ENCODE peak calls at places on chromosomes 12 and 14, in five cellular contexts. One of them, this sample, is unnamed.

GRCh38 chr14:74249433-74250375 is 10.5 kb downstream of the VSX2 start:
- DNase-seq in fibroblast of the aortic adventitia: no peak
- DNase-seq in foreskin fibroblast: no peak
- DNase-seq in sigmoid colon: no peak
- DNase-seq in lower leg skin: no peak
- DNase-seq in this sample: no peak

GRCh38 chr12:96294831-96295230 is 100.7 kb downstream of the ELK3 start:
- DNase-seq in fibroblast of the aortic adventitia: peak
- DNase-seq in foreskin fibroblast: no peak
- DNase-seq in sigmoid colon: no peak
- DNase-seq in lower leg skin: no peak
- DNase-seq in this sample: no peak

GRCh38 chr14:90778468-90779255 is 37.6 kb downstream of the TTC7B start:
- DNase-seq in fibroblast of the aortic adventitia: no peak
- DNase-seq in foreskin fibroblast: no peak
- DNase-seq in sigmoid colon: no peak
- DNase-seq in lower leg skin: no peak
- DNase-seq in this sample: no peak

GRCh38 chr12:75563351-75563750 is 51.9 kb upstream of the KRR1 start:
- DNase-seq in fibroblast of the aortic adventitia: no peak
- DNase-seq in foreskin fibroblast: no peak
- DNase-seq in sigmoid colon: no peak
- DNase-seq in lower leg skin: no peak
- DNase-seq in this sample: no peak

GRCh38 chr12:110141389-110141788 is 17.2 kb downstream of the IFT81 start:
- DNase-seq in fibroblast of the aortic adventitia: peak
- DNase-seq in foreskin fibroblast: peak
- DNase-seq in sigmoid colon: peak
- DNase-seq in lower leg skin: peak
- DNase-seq in this sample: no peak

GRCh38 chr12:13074396-13075113 is 28.9 kb downstream of the GSG1 start:
- DNase-seq in fibroblast of the aortic adventitia: peak
- DNase-seq in foreskin fibroblast: no peak
- DNase-seq in sigmoid colon: no peak
- DNase-seq in lower leg skin: no peak
- DNase-seq in this sample: no peak

GRCh38 chr12:32679910-32680217 is 763 bp downstream of the DNM1L start:
- DNase-seq in fibroblast of the aortic adventitia: peak
- DNase-seq in foreskin fibroblast: no peak
- DNase-seq in sigmoid colon: no peak
- DNase-seq in lower leg skin: no peak
- DNase-seq in this sample: no peak

GRCh38 chr12:69275471-69275891 is 36.1 kb downstream of the CPSF6 start:
- DNase-seq in fibroblast of the aortic adventitia: peak
- DNase-seq in foreskin fibroblast: no peak
- DNase-seq in sigmoid colon: no peak
- DNase-seq in lower leg skin: no peak
- DNase-seq in this sample: no peak

GRCh38 chr14:93981874-93982683 is 5.7 kb upstream of the ASB2 start:
- DNase-seq in fibroblast of the aortic adventitia: no peak
- DNase-seq in foreskin fibroblast: no peak
- DNase-seq in sigmoid colon: no peak
- DNase-seq in lower leg skin: no peak
- DNase-seq in this sample: no peak

GRCh38 chr14:57657487-57657886 is 163.8 kb upstream of the CCDC198 start:
- DNase-seq in fibroblast of the aortic adventitia: no peak
- DNase-seq in foreskin fibroblast: no peak
- DNase-seq in sigmoid colon: no peak
- DNase-seq in lower leg skin: no peak
- DNase-seq in this sample: peak

GRCh38 chr12:76422154-76422877 is 74.1 kb upstream of the BBS10 start:
- DNase-seq in fibroblast of the aortic adventitia: no peak
- DNase-seq in foreskin fibroblast: no peak
- DNase-seq in sigmoid colon: no peak
- DNase-seq in lower leg skin: no peak
- DNase-seq in this sample: peak

GRCh38 chr12:54329756-54330155 is 4.8 kb downstream of the COPZ1 start:
- DNase-seq in fibroblast of the aortic adventitia: no peak
- DNase-seq in foreskin fibroblast: no peak
- DNase-seq in sigmoid colon: no peak
- DNase-seq in lower leg skin: no peak
- DNase-seq in this sample: no peak

GRCh38 chr14:75216427-75217006 is 40.1 kb upstream of the TMED10 start:
- DNase-seq in fibroblast of the aortic adventitia: no peak
- DNase-seq in foreskin fibroblast: no peak
- DNase-seq in sigmoid colon: no peak
- DNase-seq in lower leg skin: no peak
- DNase-seq in this sample: no peak

GRCh38 chr12:102351326-102351725 is 129.0 kb downstream of the IGF1 start:
- DNase-seq in fibroblast of the aortic adventitia: no peak
- DNase-seq in foreskin fibroblast: no peak
- DNase-seq in sigmoid colon: no peak
- DNase-seq in lower leg skin: no peak
- DNase-seq in this sample: no peak

GRCh38 chr14:68359862-68360552 is 432.9 kb downstream of the ZFP36L1 start:
- DNase-seq in fibroblast of the aortic adventitia: peak
- DNase-seq in foreskin fibroblast: no peak
- DNase-seq in sigmoid colon: peak
- DNase-seq in lower leg skin: peak
- DNase-seq in this sample: peak

GRCh38 chr14:59293934-59294661 is 105.6 kb downstream of the DAAM1 start:
- DNase-seq in fibroblast of the aortic adventitia: peak
- DNase-seq in foreskin fibroblast: no peak
- DNase-seq in sigmoid colon: no peak
- DNase-seq in lower leg skin: no peak
- DNase-seq in this sample: no peak

GRCh38 chr14:35304812-35305462 is 12.8 kb downstream of the PSMA6 start:
- DNase-seq in fibroblast of the aortic adventitia: no peak
- DNase-seq in foreskin fibroblast: no peak
- DNase-seq in sigmoid colon: no peak
- DNase-seq in lower leg skin: no peak
- DNase-seq in this sample: no peak

GRCh38 chr14:95765016-95765415 is 51.1 kb upstream of the TCL1A start:
- DNase-seq in fibroblast of the aortic adventitia: no peak
- DNase-seq in foreskin fibroblast: no peak
- DNase-seq in sigmoid colon: no peak
- DNase-seq in lower leg skin: no peak
- DNase-seq in this sample: no peak

GRCh38 chr12:53577941-53578352 is 48.2 kb downstream of the ATF7 start:
- DNase-seq in fibroblast of the aortic adventitia: no peak
- DNase-seq in foreskin fibroblast: no peak
- DNase-seq in sigmoid colon: no peak
- DNase-seq in lower leg skin: no peak
- DNase-seq in this sample: no peak

GRCh38 chr12:46332260-46332659 is 40.3 kb downstream of the SLC38A2 start:
- DNase-seq in fibroblast of the aortic adventitia: no peak
- DNase-seq in foreskin fibroblast: peak
- DNase-seq in sigmoid colon: no peak
- DNase-seq in lower leg skin: no peak
- DNase-seq in this sample: peak

GRCh38 chr12:64792128-64792527 is 32.3 kb upstream of the TBC1D30 start:
- DNase-seq in fibroblast of the aortic adventitia: no peak
- DNase-seq in foreskin fibroblast: no peak
- DNase-seq in sigmoid colon: no peak
- DNase-seq in lower leg skin: no peak
- DNase-seq in this sample: no peak

GRCh38 chr12:124636138-124636968 is 68.9 kb upstream of the NCOR2 start:
- DNase-seq in fibroblast of the aortic adventitia: peak
- DNase-seq in foreskin fibroblast: peak
- DNase-seq in sigmoid colon: peak
- DNase-seq in lower leg skin: peak
- DNase-seq in this sample: peak

GRCh38 chr12:110555509-110556406 is 27.4 kb downstream of the PPTC7 start:
- DNase-seq in fibroblast of the aortic adventitia: peak
- DNase-seq in foreskin fibroblast: peak
- DNase-seq in sigmoid colon: no peak
- DNase-seq in lower leg skin: no peak
- DNase-seq in this sample: no peak

GRCh38 chr12:96807741-96808140 is 99.3 kb upstream of the NEDD1 start:
- DNase-seq in fibroblast of the aortic adventitia: no peak
- DNase-seq in foreskin fibroblast: no peak
- DNase-seq in sigmoid colon: no peak
- DNase-seq in lower leg skin: no peak
- DNase-seq in this sample: no peak

GRCh38 chr14:73245401-73246325 is 8.4 kb downstream of the PAPLN start:
- DNase-seq in fibroblast of the aortic adventitia: peak
- DNase-seq in foreskin fibroblast: peak
- DNase-seq in sigmoid colon: no peak
- DNase-seq in lower leg skin: no peak
- DNase-seq in this sample: no peak

DNA sequence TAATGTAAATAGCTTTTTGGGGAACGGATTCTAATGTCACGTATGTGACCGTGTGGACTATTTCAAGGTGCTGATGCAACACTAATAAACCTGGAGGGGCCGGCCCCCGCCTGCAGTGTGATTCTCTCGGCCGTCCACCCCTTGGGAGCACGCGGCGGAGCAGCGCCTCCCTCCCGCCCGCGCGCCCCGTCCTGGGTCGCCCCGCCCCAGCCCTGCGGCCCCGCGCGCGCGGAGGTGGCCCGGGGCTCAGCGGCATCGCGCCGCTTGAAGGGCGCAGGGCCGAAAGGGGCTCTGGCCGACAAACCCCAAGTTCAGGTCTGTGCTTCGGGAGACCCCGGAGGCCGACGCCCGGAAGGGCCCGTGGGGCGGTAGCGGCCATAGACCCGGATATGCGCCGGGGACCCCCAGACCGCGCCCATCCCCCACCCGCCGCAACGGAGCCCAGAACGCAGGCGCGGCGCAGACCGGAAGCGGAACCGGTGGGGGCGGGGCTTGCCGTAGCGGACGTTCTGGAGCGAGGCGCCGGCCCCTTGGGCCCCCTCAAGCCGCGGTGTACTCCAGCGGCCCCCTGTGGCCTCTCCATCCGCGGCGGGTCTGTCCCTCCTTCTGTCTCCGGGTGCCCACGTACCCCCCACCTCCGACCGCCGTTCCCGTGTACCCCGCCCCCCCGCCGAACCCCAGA is at the start of gene TEX22:
- DNase-seq in fibroblast of the aortic adventitia: peak
- DNase-seq in foreskin fibroblast: peak
- DNase-seq in sigmoid colon: peak
- DNase-seq in lower leg skin: peak
- DNase-seq in this sample: no peak
- TF ChIP-seq CTCF in fibroblast of the aortic adventitia: no peak
- TF ChIP-seq CTCF in foreskin fibroblast: no peak
- TF ChIP-seq CTCF in sigmoid colon: peak
- TF ChIP-seq CTCF in lower leg skin: no peak
- TF ChIP-seq CTCF in this sample: peak

GRCh38 chr12:55724940-55725309 is 3.9 kb downstream of the CD63 start:
- DNase-seq in fibroblast of the aortic adventitia: no peak
- DNase-seq in foreskin fibroblast: no peak
- DNase-seq in sigmoid colon: peak
- DNase-seq in lower leg skin: no peak
- DNase-seq in this sample: no peak
- TF ChIP-seq CTCF in fibroblast of the aortic adventitia: no peak
- TF ChIP-seq CTCF in foreskin fibroblast: no peak
- TF ChIP-seq CTCF in sigmoid colon: no peak
- TF ChIP-seq CTCF in lower leg skin: no peak
- TF ChIP-seq CTCF in this sample: no peak

GRCh38 chr12:120214626-120215356 is 13.9 kb upstream of the RPLP0 start:
- DNase-seq in fibroblast of the aortic adventitia: no peak
- DNase-seq in foreskin fibroblast: no peak
- DNase-seq in sigmoid colon: no peak
- DNase-seq in lower leg skin: no peak
- DNase-seq in this sample: no peak

GRCh38 chr12:120213758-120214157 is 12.8 kb upstream of the RPLP0 start:
- DNase-seq in fibroblast of the aortic adventitia: no peak
- DNase-seq in foreskin fibroblast: no peak
- DNase-seq in sigmoid colon: no peak
- DNase-seq in lower leg skin: no peak
- DNase-seq in this sample: no peak

GRCh38 chr12:120215766-120216735 is 15.1 kb upstream of the RPLP0 start:
- DNase-seq in fibroblast of the aortic adventitia: no peak
- DNase-seq in foreskin fibroblast: no peak
- DNase-seq in sigmoid colon: no peak
- DNase-seq in lower leg skin: no peak
- DNase-seq in this sample: no peak

GRCh38 chr12:120216742-120217595 is 16.1 kb upstream of the RPLP0 start:
- DNase-seq in fibroblast of the aortic adventitia: no peak
- DNase-seq in foreskin fibroblast: no peak
- DNase-seq in sigmoid colon: no peak
- DNase-seq in lower leg skin: no peak
- DNase-seq in this sample: no peak

GRCh38 chr12:120215357-120215735 is 14.4 kb upstream of the RPLP0 start:
- DNase-seq in fibroblast of the aortic adventitia: no peak
- DNase-seq in foreskin fibroblast: no peak
- DNase-seq in sigmoid colon: no peak
- DNase-seq in lower leg skin: no peak
- DNase-seq in this sample: no peak
- TF ChIP-seq CTCF in fibroblast of the aortic adventitia: no peak
- TF ChIP-seq CTCF in foreskin fibroblast: no peak
- TF ChIP-seq CTCF in sigmoid colon: no peak
- TF ChIP-seq CTCF in lower leg skin: no peak
- TF ChIP-seq CTCF in this sample: no peak

GRCh38 chr12:868722-869121 is 80.8 kb downstream of the RAD52 start:
- DNase-seq in fibroblast of the aortic adventitia: no peak
- DNase-seq in foreskin fibroblast: no peak
- DNase-seq in sigmoid colon: no peak
- DNase-seq in lower leg skin: no peak
- DNase-seq in this sample: no peak
- TF ChIP-seq CTCF in fibroblast of the aortic adventitia: no peak
- TF ChIP-seq CTCF in foreskin fibroblast: peak
- TF ChIP-seq CTCF in sigmoid colon: no peak
- TF ChIP-seq CTCF in lower leg skin: no peak
- TF ChIP-seq CTCF in this sample: peak

GRCh38 chr12:122062832-122063690 is 15.5 kb upstream of the MLXIP start:
- DNase-seq in fibroblast of the aortic adventitia: peak
- DNase-seq in foreskin fibroblast: peak
- DNase-seq in sigmoid colon: peak
- DNase-seq in lower leg skin: peak
- DNase-seq in this sample: peak

GRCh38 chr12:122064780-122065588 is 13.6 kb upstream of the MLXIP start:
- DNase-seq in fibroblast of the aortic adventitia: peak
- DNase-seq in foreskin fibroblast: peak
- DNase-seq in sigmoid colon: peak
- DNase-seq in lower leg skin: no peak
- DNase-seq in this sample: no peak

GRCh38 chr12:122061253-122061652 is 17.3 kb upstream of the MLXIP start:
- DNase-seq in fibroblast of the aortic adventitia: no peak
- DNase-seq in foreskin fibroblast: no peak
- DNase-seq in sigmoid colon: no peak
- DNase-seq in lower leg skin: no peak
- DNase-seq in this sample: no peak

GRCh38 chr12:122063691-122064033 is 14.9 kb upstream of the MLXIP start:
- DNase-seq in fibroblast of the aortic adventitia: peak
- DNase-seq in foreskin fibroblast: no peak
- DNase-seq in sigmoid colon: peak
- DNase-seq in lower leg skin: no peak
- DNase-seq in this sample: no peak

GRCh38 chr12:122064034-122064777 is 14.3 kb upstream of the MLXIP start:
- DNase-seq in fibroblast of the aortic adventitia: peak
- DNase-seq in foreskin fibroblast: peak
- DNase-seq in sigmoid colon: peak
- DNase-seq in lower leg skin: peak
- DNase-seq in this sample: peak
- TF ChIP-seq CTCF in fibroblast of the aortic adventitia: peak
- TF ChIP-seq CTCF in foreskin fibroblast: peak
- TF ChIP-seq CTCF in sigmoid colon: peak
- TF ChIP-seq CTCF in lower leg skin: no peak
- TF ChIP-seq CTCF in this sample: peak